ENCODE peak calls at places on chromosomes 6 and 20, in five cellular contexts. C, Q, B, J and Z are unnamed samples.

GRCh38 chr6:1596088-1596852 is 13.4 kb upstream of the FOXC1 start:
- DNase-seq in J (peak; percentile 71), C (no peak), Q (peak; percentile 70), B (peak; percentile 43), Z (peak; percentile 46)

GRCh38 chr20:61100489-61100888 is 151.6 kb upstream of the CDH4 start:
- DNase-seq in B (no peak), J (no peak), Q (no peak), C (no peak), Z (no peak)

GRCh38 chr6:54758340-54758739 is 88.2 kb upstream of the FAM83B start:
- DNase-seq in B (no peak), Q (no peak), J (no peak), C (no peak), Z (no peak)

GRCh38 chr6:87430499-87430898 is 22.7 kb downstream of the CFAP206 start:
- DNase-seq in J (no peak), C (no peak), Q (no peak), B (no peak), Z (no peak)

GRCh38 chr20:23449400-23449799 is 3.3 kb downstream of the CST11 start:
- DNase-seq in Q (no peak), J (peak; percentile 8), C (no peak), B (no peak), Z (no peak)

GRCh38 chr6:3551716-3552511 is 95.1 kb upstream of the SLC22A23 start:
- DNase-seq in B (no peak), C (no peak), J (no peak), Q (no peak), Z (no peak)

GRCh38 chr6:69866351-69867074 is at the start of gene COL19A1:
- DNase-seq in B (no peak), J (peak; percentile 29), C (peak; percentile 79), Q (peak; percentile 37), Z (no peak)

GRCh38 chr6:110482774-110483400 is 6.5 kb upstream of the SLC22A16 start:
- DNase-seq in B (no peak), C (no peak), J (no peak), Q (no peak), Z (no peak)

GRCh38 chr6:127069659-127070279 is 48.7 kb upstream of the RSPO3 start:
- DNase-seq in J (no peak), Q (no peak), B (peak; percentile 12), C (no peak), Z (no peak)

GRCh38 chr20:61373956-61374545 is 122.0 kb downstream of the CDH4 start:
- DNase-seq in B (no peak), C (no peak), J (no peak), Q (no peak), Z (no peak)

GRCh38 chr6:166612471-166612881 is 14.6 kb downstream of the RPS6KA2 start:
- DNase-seq in B (no peak), C (no peak), Q (no peak), J (no peak), Z (no peak)

GRCh38 chr20:10594286-10594868 is 79.4 kb downstream of the JAG1 start:
- DNase-seq in Q (no peak), B (no peak), C (no peak), J (no peak), Z (no peak)

GRCh38 chr20:38145094-38146075 is 19.7 kb downstream of the TGM2 start:
- DNase-seq in C (no peak), J (no peak), B (no peak), Q (no peak), Z (no peak)

GRCh38 chr20:50278684-50279531 is 88.3 kb downstream of the CEBPB start:
- DNase-seq in C (no peak), Q (no peak), B (no peak), J (no peak), Z (no peak)

GRCh38 chr20:44683263-44684046 is 31.7 kb upstream of the CCN5 start:
- DNase-seq in C (no peak), J (peak; percentile 39), B (peak; percentile 40), Q (peak; percentile 67), Z (no peak)

GRCh38 chr6:118974790-118975189 is 39.8 kb upstream of the MCM9 start:
- DNase-seq in Q (no peak), C (no peak), J (no peak), B (no peak), Z (no peak)

GRCh38 chr20:63446174-63447024 is 26.1 kb downstream of the KCNQ2 start:
- DNase-seq in J (no peak), Q (no peak), C (no peak), B (no peak), Z (no peak)

GRCh38 chr6:168284187-168284586 is 35.4 kb downstream of the DACT2 start:
- DNase-seq in C (no peak), Q (no peak), J (no peak), B (no peak), Z (no peak)

GRCh38 chr20:10763117-10763516 is 89.3 kb upstream of the JAG1 start:
- DNase-seq in Q (no peak), J (no peak), C (no peak), B (no peak), Z (no peak)

GRCh38 chr6:42118162-42119001 is 24.0 kb downstream of the C6orf132 start:
- DNase-seq in Q (no peak), B (no peak), J (no peak), C (no peak), Z (no peak)

GRCh38 chr20:50517817-50518154 is 7.6 kb downstream of the PTPN1 start:
- DNase-seq in Q (peak; percentile 29), C (no peak), J (no peak), B (no peak), Z (no peak)